ENCODE peak calls at places on chromosome 21, in ten cellular contexts. M, L, N, P, S, A, R, W, B and T are unnamed samples.

GRCh38 chr21:46079357-46080170 is 18.3 kb upstream of the COL6A2 start:
- DNase-seq in M (peak; percentile 78), L (peak; percentile 77), N (peak; percentile 63), P (peak; percentile 42), S (no peak), A (no peak), R (peak; percentile 82), W (no peak), B (no peak), T (peak; percentile 87)

GRCh38 chr21:25467891-25468290 is 139.4 kb downstream of the MRPL39 start:
- DNase-seq in M (no peak), L (no peak), N (no peak), P (no peak), S (no peak), A (no peak), R (no peak), W (peak; percentile 1), B (no peak), T (no peak)

GRCh38 chr21:23887709-23888303 is 1719.5 kb downstream of the MRPL39 start:
- DNase-seq in M (no peak), L (no peak), N (no peak), P (no peak), S (no peak), A (no peak), R (no peak), W (no peak), B (no peak), T (no peak)

GRCh38 chr21:36087362-36088138 is 17.7 kb downstream of the CBR1 start:
- DNase-seq in M (no peak), L (no peak), N (no peak), P (peak; percentile 63), S (peak; percentile 42), A (no peak), R (no peak), W (no peak), B (peak; percentile 73), T (no peak)

GRCh38 chr21:43767980-43768867 is 7.9 kb downstream of the CSTB start:
- DNase-seq in M (peak; percentile 86), L (peak; percentile 75), N (peak; percentile 88), P (peak; percentile 71), S (peak; percentile 41), A (no peak), R (peak; percentile 87), W (peak; percentile 87), B (peak; percentile 56), T (no peak)

GRCh38 chr21:17900281-17900989 is 81.3 kb upstream of the C21orf91 start:
- DNase-seq in M (no peak), L (no peak), N (no peak), P (peak; percentile 77), S (peak; percentile 26), A (peak; percentile 51), R (no peak), W (no peak), B (peak; percentile 30), T (no peak)

GRCh38 chr21:40902299-40902698 is 55.3 kb upstream of the DSCAM start:
- DNase-seq in M (no peak), L (no peak), N (no peak), P (no peak), S (no peak), A (no peak), R (no peak), W (no peak), B (no peak), T (no peak)

GRCh38 chr21:46229133-46229922 is 754 bp upstream of the LSS start:
- DNase-seq in M (no peak), L (no peak), N (peak; percentile 75), P (no peak), S (no peak), A (no peak), R (no peak), W (no peak), B (peak; percentile 30), T (no peak)

GRCh38 chr21:16492356-16492755 is 762.6 kb downstream of the USP25 start:
- DNase-seq in M (no peak), L (no peak), N (no peak), P (no peak), S (no peak), A (no peak), R (no peak), W (no peak), B (no peak), T (no peak)

GRCh38 chr21:38511198-38511597 is 12.9 kb upstream of the ERG start:
- DNase-seq in M (no peak), L (no peak), N (no peak), P (no peak), S (no peak), A (no peak), R (no peak), W (no peak), B (no peak), T (no peak)

GRCh38 chr21:38505654-38506523 is 7.6 kb upstream of the ERG start:
- DNase-seq in M (peak; percentile 85), L (peak; percentile 80), N (peak; percentile 78), P (peak; percentile 68), S (peak; percentile 81), A (no peak), R (peak; percentile 62), W (peak; percentile 76), B (peak; percentile 82), T (no peak)

GRCh38 chr21:38506606-38507331 is 8.5 kb upstream of the ERG start:
- DNase-seq in M (peak; percentile 17), L (no peak), N (no peak), P (no peak), S (peak; percentile 23), A (peak; percentile 31), R (no peak), W (no peak), B (peak; percentile 30), T (no peak)

GRCh38 chr21:38507374-38507942 is 9.2 kb upstream of the ERG start:
- DNase-seq in M (no peak), L (no peak), N (no peak), P (no peak), S (no peak), A (no peak), R (no peak), W (no peak), B (no peak), T (no peak)

DNA sequence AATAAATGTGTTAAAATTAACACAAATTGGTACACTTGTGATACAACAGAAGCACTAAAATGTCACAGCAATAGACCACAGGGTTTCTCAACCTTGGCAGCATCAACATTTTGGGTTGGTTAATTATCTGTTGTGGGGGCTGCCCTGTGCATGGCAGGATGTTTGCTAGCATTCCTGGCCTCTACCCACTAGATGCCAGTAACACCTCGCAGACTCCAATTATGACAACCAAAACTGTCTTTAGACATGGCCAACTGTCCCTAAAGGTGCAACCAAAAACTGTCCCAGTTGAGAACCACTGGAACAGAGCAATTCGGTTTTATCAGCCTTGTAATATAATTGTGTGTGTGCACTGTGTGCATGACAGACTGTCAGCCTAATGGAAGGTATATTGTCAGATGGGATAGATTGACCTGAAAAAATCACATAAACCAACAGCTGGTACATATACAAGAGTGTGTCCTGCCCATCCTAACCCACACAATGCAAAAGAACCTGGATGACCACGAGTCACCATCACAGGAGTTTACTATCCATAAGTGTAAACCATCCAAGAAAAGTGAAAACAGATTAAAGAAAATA is 13.5 kb upstream of the ERG start:
- DNase-seq in M (no peak), L (no peak), N (no peak), P (no peak), S (no peak), A (no peak), R (no peak), W (no peak), B (no peak), T (no peak)
- TF ChIP-seq CTCF in M (no peak), L (no peak), N (no peak), P (no peak), S (no peak), A (no peak), R (no peak), W (no peak), B (no peak), T (no peak)

GRCh38 chr21:33554982-33555344 is 12.1 kb downstream of the SON start:
- DNase-seq in M (no peak), L (no peak), N (no peak), P (no peak), S (no peak), A (no peak), R (no peak), W (no peak), B (no peak), T (no peak)
- H3K4me3 ChIP-seq in M (no peak overlapping the region), L (no peak overlapping the region), N (no peak overlapping the region), P (peak overlapping the region; percentile 50), S (no peak overlapping the region), A (no peak overlapping the region), R (no peak overlapping the region), W (no peak overlapping the region), B (no peak overlapping the region), T (no peak overlapping the region)

GRCh38 chr21:15026370-15026769 is 38.4 kb downstream of the NRIP1 start:
- DNase-seq in M (no peak), L (no peak), N (no peak), P (no peak), S (no peak), A (no peak), R (no peak), W (no peak), B (no peak), T (no peak)

GRCh38 chr21:15027056-15027455 is 37.7 kb downstream of the NRIP1 start:
- DNase-seq in M (no peak), L (no peak), N (no peak), P (no peak), S (no peak), A (no peak), R (no peak), W (no peak), B (no peak), T (no peak)

GRCh38 chr21:15022608-15023261 is 42.1 kb downstream of the NRIP1 start:
- DNase-seq in M (no peak), L (no peak), N (no peak), P (no peak), S (no peak), A (no peak), R (no peak), W (no peak), B (no peak), T (no peak)

GRCh38 chr21:15020797-15021196 is 44.0 kb downstream of the NRIP1 start:
- DNase-seq in M (no peak), L (no peak), N (no peak), P (no peak), S (no peak), A (no peak), R (no peak), W (no peak), B (no peak), T (no peak)

DNA sequence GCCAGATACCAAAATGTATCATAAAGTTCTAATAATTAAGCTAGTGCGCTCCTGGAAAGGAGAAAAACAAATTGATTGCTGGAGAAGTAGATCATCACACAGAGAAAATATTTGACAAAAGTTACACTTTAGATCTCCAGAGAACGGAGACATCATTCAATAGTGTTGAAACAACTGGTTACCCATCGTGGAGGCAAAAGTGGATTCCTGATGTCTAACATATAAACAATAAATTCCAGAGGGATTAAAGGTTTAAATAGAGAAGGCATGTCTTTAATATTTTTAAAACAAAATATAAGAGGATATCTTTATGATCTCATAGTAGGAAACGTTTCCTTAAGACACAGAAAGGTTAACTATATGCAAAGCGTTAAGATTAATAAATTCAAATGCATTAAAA is 41.0 kb downstream of the NRIP1 start:
- DNase-seq in M (no peak), L (no peak), N (no peak), P (no peak), S (no peak), A (no peak), R (no peak), W (no peak), B (no peak), T (no peak)
- H3K27me3 ChIP-seq in M (no peaks in the 10 kb centered on the region), L (no peaks in the 10 kb centered on the region), N (no peaks in the 10 kb centered on the region), P (no peaks in the 10 kb centered on the region), S (no peaks in the 10 kb centered on the region), A (no peaks in the 10 kb centered on the region), R (no peaks in the 10 kb centered on the region), W (no peaks in the 10 kb centered on the region), B (no peaks in the 10 kb centered on the region), T (no peaks in the 10 kb centered on the region)

GRCh38 chr21:39022901-39023693 is 160.2 kb downstream of the PSMG1 start:
- DNase-seq in M (peak; percentile 95), L (no peak), N (no peak), P (peak; percentile 72), S (no peak), A (peak; percentile 87), R (peak; percentile 66), W (no peak), B (peak; percentile 72), T (no peak)
- TF ChIP-seq CTCF in M (peak; percentile 41), L (peak; percentile 52), N (peak; percentile 15), P (peak; percentile 74), S (peak; percentile 43), A (peak; percentile 54), R (no peak), W (peak; percentile 4), B (peak; percentile 61), T (no peak)